ENCODE peak calls at places on chromosomes 1 and 21, in ten cellular contexts. One of them, this sample, is unnamed.

GRCh38 chr1:55214903-55215193 is 316 bp downstream of the USP24 start:
- DNase-seq in Peyer's patch: peak; percentile 23
- DNase-seq in epithelial cell of esophagus: no peak
- DNase-seq in body of pancreas: peak; percentile 42
- DNase-seq in OCI-LY7: no peak
- DNase-seq in neural crest cell: peak; percentile 44
- DNase-seq in NB4: peak; percentile 57
- DNase-seq in heart right ventricle: peak; percentile 31
- DNase-seq in CD4-positive, alpha-beta T cell: no peak
- DNase-seq in coronary artery: no peak
- DNase-seq in this sample: peak; percentile 86

GRCh38 chr1:182391028-182391361 is 595 bp downstream of the GLUL start:
- DNase-seq in Peyer's patch: no peak
- DNase-seq in CD4-positive, alpha-beta T cell: no peak
- DNase-seq in OCI-LY7: no peak
- DNase-seq in NB4: no peak
- DNase-seq in body of pancreas: no peak
- DNase-seq in heart right ventricle: no peak
- DNase-seq in neural crest cell: no peak
- DNase-seq in coronary artery: no peak
- DNase-seq in epithelial cell of esophagus: no peak
- DNase-seq in this sample: no peak

GRCh38 chr1:202592141-202592540 is 118.1 kb downstream of the SYT2 start:
- DNase-seq in CD4-positive, alpha-beta T cell: no peak
- DNase-seq in body of pancreas: no peak
- DNase-seq in OCI-LY7: no peak
- DNase-seq in epithelial cell of esophagus: peak; percentile 54
- DNase-seq in Peyer's patch: no peak
- DNase-seq in heart right ventricle: no peak
- DNase-seq in neural crest cell: no peak
- DNase-seq in coronary artery: no peak
- DNase-seq in NB4: no peak
- DNase-seq in this sample: no peak

GRCh38 chr21:38488640-38489282 is 9.5 kb downstream of the ERG start:
- DNase-seq in epithelial cell of esophagus: peak; percentile 94
- DNase-seq in CD4-positive, alpha-beta T cell: no peak
- DNase-seq in NB4: no peak
- DNase-seq in body of pancreas: no peak
- DNase-seq in Peyer's patch: no peak
- DNase-seq in coronary artery: no peak
- DNase-seq in neural crest cell: no peak
- DNase-seq in OCI-LY7: no peak
- DNase-seq in heart right ventricle: no peak
- DNase-seq in this sample: no peak

GRCh38 chr1:31957701-31958674 is 19.8 kb upstream of the PTP4A2 start:
- DNase-seq in body of pancreas: no peak
- DNase-seq in heart right ventricle: peak; percentile 30
- DNase-seq in coronary artery: no peak
- DNase-seq in NB4: peak; percentile 86
- DNase-seq in epithelial cell of esophagus: no peak
- DNase-seq in OCI-LY7: no peak
- DNase-seq in neural crest cell: no peak
- DNase-seq in CD4-positive, alpha-beta T cell: no peak
- DNase-seq in Peyer's patch: no peak
- DNase-seq in this sample: no peak

GRCh38 chr1:37478890-37479254 is 4.5 kb downstream of the ZC3H12A start:
- DNase-seq in CD4-positive, alpha-beta T cell: no peak
- DNase-seq in NB4: peak; percentile 91
- DNase-seq in coronary artery: no peak
- DNase-seq in epithelial cell of esophagus: peak; percentile 56
- DNase-seq in heart right ventricle: no peak
- DNase-seq in body of pancreas: no peak
- DNase-seq in OCI-LY7: peak; percentile 35
- DNase-seq in neural crest cell: no peak
- DNase-seq in Peyer's patch: peak; percentile 72
- DNase-seq in this sample: no peak

GRCh38 chr1:245378352-245379144 is 223.8 kb downstream of the KIF26B start:
- DNase-seq in epithelial cell of esophagus: no peak
- DNase-seq in OCI-LY7: no peak
- DNase-seq in coronary artery: no peak
- DNase-seq in body of pancreas: no peak
- DNase-seq in Peyer's patch: no peak
- DNase-seq in heart right ventricle: no peak
- DNase-seq in NB4: no peak
- DNase-seq in CD4-positive, alpha-beta T cell: no peak
- DNase-seq in neural crest cell: no peak
- DNase-seq in this sample: no peak

GRCh38 chr21:29347274-29347681 is 48.6 kb downstream of the BACH1 start:
- DNase-seq in coronary artery: no peak
- DNase-seq in heart right ventricle: no peak
- DNase-seq in Peyer's patch: no peak
- DNase-seq in OCI-LY7: no peak
- DNase-seq in CD4-positive, alpha-beta T cell: no peak
- DNase-seq in NB4: peak; percentile 59
- DNase-seq in neural crest cell: no peak
- DNase-seq in epithelial cell of esophagus: peak; percentile 18
- DNase-seq in body of pancreas: no peak
- DNase-seq in this sample: no peak

GRCh38 chr1:8238141-8239038 is 79.5 kb upstream of the SLC45A1 start:
- DNase-seq in OCI-LY7: no peak
- DNase-seq in Peyer's patch: no peak
- DNase-seq in NB4: no peak
- DNase-seq in heart right ventricle: no peak
- DNase-seq in epithelial cell of esophagus: peak; percentile 63
- DNase-seq in neural crest cell: no peak
- DNase-seq in CD4-positive, alpha-beta T cell: no peak
- DNase-seq in coronary artery: no peak
- DNase-seq in body of pancreas: no peak
- DNase-seq in this sample: no peak

GRCh38 chr1:8239306-8240023 is 78.4 kb upstream of the SLC45A1 start:
- DNase-seq in coronary artery: no peak
- DNase-seq in NB4: no peak
- DNase-seq in neural crest cell: no peak
- DNase-seq in heart right ventricle: no peak
- DNase-seq in body of pancreas: no peak
- DNase-seq in OCI-LY7: no peak
- DNase-seq in Peyer's patch: no peak
- DNase-seq in epithelial cell of esophagus: no peak
- DNase-seq in CD4-positive, alpha-beta T cell: no peak
- DNase-seq in this sample: no peak

GRCh38 chr1:8242498-8242897 is 75.4 kb upstream of the SLC45A1 start:
- DNase-seq in CD4-positive, alpha-beta T cell: no peak
- DNase-seq in heart right ventricle: no peak
- DNase-seq in body of pancreas: no peak
- DNase-seq in neural crest cell: no peak
- DNase-seq in NB4: no peak
- DNase-seq in epithelial cell of esophagus: no peak
- DNase-seq in OCI-LY7: no peak
- DNase-seq in Peyer's patch: no peak
- DNase-seq in coronary artery: no peak
- DNase-seq in this sample: no peak

GRCh38 chr1:8241417-8242014 is 76.4 kb upstream of the SLC45A1 start:
- DNase-seq in body of pancreas: no peak
- DNase-seq in OCI-LY7: no peak
- DNase-seq in neural crest cell: no peak
- DNase-seq in epithelial cell of esophagus: no peak
- DNase-seq in NB4: no peak
- DNase-seq in Peyer's patch: no peak
- DNase-seq in CD4-positive, alpha-beta T cell: no peak
- DNase-seq in heart right ventricle: no peak
- DNase-seq in coronary artery: no peak
- DNase-seq in this sample: no peak

DNA sequence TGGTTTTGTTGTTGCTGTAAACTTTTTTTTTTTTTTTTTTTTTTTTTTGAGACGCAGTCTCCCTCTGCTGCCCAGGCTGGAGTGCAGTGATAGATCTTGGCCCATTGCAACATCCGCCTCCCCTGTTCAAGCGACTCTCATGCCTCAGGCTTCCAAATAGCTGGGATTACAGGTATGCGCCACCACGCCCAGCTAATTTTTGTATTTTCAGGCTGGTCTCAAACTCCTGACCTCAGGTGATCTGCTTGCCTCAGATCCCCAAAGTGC is 78.9 kb upstream of the SLC45A1 start:
- DNase-seq in heart right ventricle: no peak
- DNase-seq in neural crest cell: no peak
- DNase-seq in body of pancreas: peak; percentile 48
- DNase-seq in Peyer's patch: no peak
- DNase-seq in epithelial cell of esophagus: peak; percentile 87
- DNase-seq in CD4-positive, alpha-beta T cell: no peak
- DNase-seq in coronary artery: no peak
- DNase-seq in OCI-LY7: no peak
- DNase-seq in NB4: no peak
- DNase-seq in this sample: no peak
- TF ChIP-seq CTCF in heart right ventricle: peak; percentile 41
- TF ChIP-seq CTCF in neural crest cell: no peak
- TF ChIP-seq CTCF in body of pancreas: peak; percentile 58
- TF ChIP-seq CTCF in Peyer's patch: peak; percentile 9
- TF ChIP-seq CTCF in epithelial cell of esophagus: peak; percentile 60
- TF ChIP-seq CTCF in CD4-positive, alpha-beta T cell: no peak
- TF ChIP-seq CTCF in coronary artery: no peak
- TF ChIP-seq CTCF in OCI-LY7: no peak
- TF ChIP-seq CTCF in NB4: peak; percentile 13
- TF ChIP-seq CTCF in this sample: peak; percentile 53

GRCh38 chr1:41354956-41355355 is 6.3 kb upstream of the FOXO6 start:
- DNase-seq in CD4-positive, alpha-beta T cell: no peak
- DNase-seq in neural crest cell: no peak
- DNase-seq in heart right ventricle: no peak
- DNase-seq in Peyer's patch: no peak
- DNase-seq in coronary artery: no peak
- DNase-seq in epithelial cell of esophagus: no peak
- DNase-seq in body of pancreas: peak; percentile 2
- DNase-seq in NB4: peak; percentile 24
- DNase-seq in OCI-LY7: no peak
- DNase-seq in this sample: no peak
- TF ChIP-seq CTCF in CD4-positive, alpha-beta T cell: no peak
- TF ChIP-seq CTCF in neural crest cell: no peak
- TF ChIP-seq CTCF in heart right ventricle: no peak
- TF ChIP-seq CTCF in Peyer's patch: no peak
- TF ChIP-seq CTCF in coronary artery: no peak
- TF ChIP-seq CTCF in epithelial cell of esophagus: no peak
- TF ChIP-seq CTCF in body of pancreas: no peak
- TF ChIP-seq CTCF in NB4: no peak
- TF ChIP-seq CTCF in OCI-LY7: no peak
- TF ChIP-seq CTCF in this sample: no peak

GRCh38 chr1:62434612-62434994 is 2.2 kb upstream of the USP1 start:
- DNase-seq in epithelial cell of esophagus: no peak
- DNase-seq in OCI-LY7: no peak
- DNase-seq in heart right ventricle: no peak
- DNase-seq in Peyer's patch: no peak
- DNase-seq in CD4-positive, alpha-beta T cell: no peak
- DNase-seq in neural crest cell: no peak
- DNase-seq in NB4: no peak
- DNase-seq in coronary artery: no peak
- DNase-seq in body of pancreas: no peak
- DNase-seq in this sample: no peak

GRCh38 chr1:62436466-62437272 is at the start of gene USP1:
- DNase-seq in neural crest cell: peak; percentile 94
- DNase-seq in epithelial cell of esophagus: no peak
- DNase-seq in OCI-LY7: peak; percentile 99
- DNase-seq in Peyer's patch: peak; percentile 97
- DNase-seq in body of pancreas: peak; percentile 94
- DNase-seq in coronary artery: peak; percentile 99
- DNase-seq in CD4-positive, alpha-beta T cell: peak; percentile 97
- DNase-seq in heart right ventricle: peak; percentile 99
- DNase-seq in NB4: peak; percentile 85
- DNase-seq in this sample: peak; percentile 100

GRCh38 chr1:62436039-62436465 is 797 bp upstream of the USP1 start:
- DNase-seq in OCI-LY7: no peak
- DNase-seq in CD4-positive, alpha-beta T cell: peak; percentile 94
- DNase-seq in Peyer's patch: peak; percentile 96
- DNase-seq in heart right ventricle: no peak
- DNase-seq in NB4: peak; percentile 99
- DNase-seq in coronary artery: no peak
- DNase-seq in neural crest cell: peak; percentile 90
- DNase-seq in epithelial cell of esophagus: peak; percentile 99
- DNase-seq in body of pancreas: peak; percentile 95
- DNase-seq in this sample: peak; percentile 99

GRCh38 chr1:62435231-62436038 is 1.4 kb upstream of the USP1 start:
- DNase-seq in epithelial cell of esophagus: peak; percentile 4
- DNase-seq in Peyer's patch: no peak
- DNase-seq in NB4: peak; percentile 21
- DNase-seq in body of pancreas: no peak
- DNase-seq in OCI-LY7: no peak
- DNase-seq in heart right ventricle: peak; percentile 16
- DNase-seq in neural crest cell: no peak
- DNase-seq in CD4-positive, alpha-beta T cell: no peak
- DNase-seq in coronary artery: no peak
- DNase-seq in this sample: no peak

DNA sequence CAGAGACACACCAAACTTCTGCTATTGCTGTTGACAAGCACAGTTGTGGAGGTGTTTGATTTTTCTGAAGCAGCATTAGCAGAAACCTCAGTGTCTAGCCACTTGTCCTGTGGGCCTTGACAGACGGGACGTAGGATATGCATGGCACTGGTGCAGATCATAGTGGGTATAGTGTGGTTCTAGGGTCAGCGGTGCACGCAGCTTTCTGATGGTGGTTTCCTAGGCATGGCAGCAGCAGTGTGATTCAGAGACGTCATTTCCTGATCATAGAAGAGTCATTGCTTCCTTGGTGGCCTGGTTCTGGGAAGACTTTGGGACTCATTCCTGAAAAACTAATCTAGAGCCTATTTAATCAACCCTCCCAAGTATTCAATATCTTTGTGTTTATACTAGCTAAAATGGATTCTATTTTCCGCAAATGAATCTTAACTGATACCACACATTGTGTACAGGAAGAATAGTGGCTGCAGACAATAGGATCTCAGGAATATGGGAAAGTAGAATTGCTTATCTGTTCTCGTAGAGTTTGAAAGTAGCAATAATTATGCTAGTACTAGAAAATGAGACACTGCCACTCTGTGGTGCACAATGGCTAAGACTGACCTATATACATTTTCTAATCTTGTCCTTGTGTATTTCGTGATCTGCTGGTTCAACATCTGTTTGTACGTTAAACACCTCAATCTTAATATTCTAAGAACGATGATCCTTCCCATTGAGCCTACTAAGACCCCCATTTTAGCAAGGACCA is 2.8 kb upstream of the USP1 start:
- DNase-seq in heart right ventricle: no peak
- DNase-seq in CD4-positive, alpha-beta T cell: no peak
- DNase-seq in epithelial cell of esophagus: no peak
- DNase-seq in NB4: peak; percentile 18
- DNase-seq in body of pancreas: no peak
- DNase-seq in OCI-LY7: peak; percentile 31
- DNase-seq in neural crest cell: no peak
- DNase-seq in Peyer's patch: no peak
- DNase-seq in coronary artery: no peak
- DNase-seq in this sample: no peak
- TF ChIP-seq CTCF in heart right ventricle: no peak
- TF ChIP-seq CTCF in CD4-positive, alpha-beta T cell: no peak
- TF ChIP-seq CTCF in epithelial cell of esophagus: peak; percentile 12
- TF ChIP-seq CTCF in NB4: no peak
- TF ChIP-seq CTCF in body of pancreas: no peak
- TF ChIP-seq CTCF in OCI-LY7: peak; percentile 53
- TF ChIP-seq CTCF in neural crest cell: peak; percentile 34
- TF ChIP-seq CTCF in Peyer's patch: no peak
- TF ChIP-seq CTCF in coronary artery: no peak
- TF ChIP-seq CTCF in this sample: peak; percentile 24

GRCh38 chr1:3907621-3908165 is 7.6 kb upstream of the C1orf174 start:
- DNase-seq in neural crest cell: no peak
- DNase-seq in heart right ventricle: no peak
- DNase-seq in body of pancreas: no peak
- DNase-seq in Peyer's patch: no peak
- DNase-seq in OCI-LY7: peak; percentile 41
- DNase-seq in coronary artery: no peak
- DNase-seq in NB4: no peak
- DNase-seq in CD4-positive, alpha-beta T cell: no peak
- DNase-seq in epithelial cell of esophagus: no peak
- DNase-seq in this sample: no peak

GRCh38 chr1:3905953-3906671 is 6.0 kb upstream of the C1orf174 start:
- DNase-seq in CD4-positive, alpha-beta T cell: no peak
- DNase-seq in OCI-LY7: peak; percentile 78
- DNase-seq in neural crest cell: no peak
- DNase-seq in heart right ventricle: no peak
- DNase-seq in NB4: peak; percentile 25
- DNase-seq in coronary artery: no peak
- DNase-seq in body of pancreas: no peak
- DNase-seq in Peyer's patch: no peak
- DNase-seq in epithelial cell of esophagus: peak; percentile 6
- DNase-seq in this sample: no peak

GRCh38 chr1:3906672-3907020 is 6.6 kb upstream of the C1orf174 start:
- DNase-seq in neural crest cell: no peak
- DNase-seq in heart right ventricle: no peak
- DNase-seq in Peyer's patch: no peak
- DNase-seq in epithelial cell of esophagus: no peak
- DNase-seq in coronary artery: no peak
- DNase-seq in NB4: no peak
- DNase-seq in CD4-positive, alpha-beta T cell: no peak
- DNase-seq in body of pancreas: no peak
- DNase-seq in OCI-LY7: no peak
- DNase-seq in this sample: no peak

GRCh38 chr1:3905266-3905952 is 5.3 kb upstream of the C1orf174 start:
- DNase-seq in body of pancreas: no peak
- DNase-seq in heart right ventricle: no peak
- DNase-seq in NB4: no peak
- DNase-seq in CD4-positive, alpha-beta T cell: no peak
- DNase-seq in Peyer's patch: no peak
- DNase-seq in coronary artery: no peak
- DNase-seq in neural crest cell: no peak
- DNase-seq in OCI-LY7: peak; percentile 46
- DNase-seq in epithelial cell of esophagus: no peak
- DNase-seq in this sample: no peak

GRCh38 chr1:3907031-3907534 is 7.0 kb upstream of the C1orf174 start:
- DNase-seq in coronary artery: no peak
- DNase-seq in heart right ventricle: no peak
- DNase-seq in neural crest cell: no peak
- DNase-seq in epithelial cell of esophagus: peak; percentile 19
- DNase-seq in NB4: peak; percentile 30
- DNase-seq in body of pancreas: no peak
- DNase-seq in CD4-positive, alpha-beta T cell: no peak
- DNase-seq in Peyer's patch: no peak
- DNase-seq in OCI-LY7: peak; percentile 77
- DNase-seq in this sample: no peak
- TF ChIP-seq CTCF in coronary artery: no peak
- TF ChIP-seq CTCF in heart right ventricle: no peak
- TF ChIP-seq CTCF in neural crest cell: no peak
- TF ChIP-seq CTCF in epithelial cell of esophagus: no peak
- TF ChIP-seq CTCF in NB4: no peak
- TF ChIP-seq CTCF in body of pancreas: no peak
- TF ChIP-seq CTCF in CD4-positive, alpha-beta T cell: no peak
- TF ChIP-seq CTCF in Peyer's patch: no peak
- TF ChIP-seq CTCF in OCI-LY7: peak; percentile 82
- TF ChIP-seq CTCF in this sample: no peak